ENCODE peak calls at places on chromosome 22, in four cellular contexts. S, P, N and L are unnamed samples.

GRCh38 chr22:29096736-29097669 is 24.2 kb downstream of the KREMEN1 start:
- DNase-seq in S (peak), P (no peak), N (no peak), L (no peak)

GRCh38 chr22:47355776-47356432 is 593.5 kb downstream of the TBC1D22A start:
- DNase-seq in S (no peak), P (peak), N (no peak), L (no peak)

GRCh38 chr22:50305658-50306566 is 1.5 kb downstream of the PLXNB2 start:
- DNase-seq in S (peak), P (peak), N (peak), L (peak)

GRCh38 chr22:46748948-46749681 is 11.1 kb upstream of the CERK start:
- DNase-seq in S (peak), P (no peak), N (no peak), L (no peak)

GRCh38 chr22:46090051-46090591 is 60.2 kb upstream of the PPARA start:
- DNase-seq in S (no peak), P (peak), N (no peak), L (no peak)

GRCh38 chr22:48718818-48719500 is 1108.7 kb downstream of the BRD1 start:
- DNase-seq in S (no peak), P (peak), N (no peak), L (no peak)

GRCh38 chr22:34306361-34306760 is 386.1 kb upstream of the LARGE1 start:
- DNase-seq in S (no peak), P (no peak), N (no peak), L (no peak)

GRCh38 chr22:49046546-49047305 is 780.9 kb downstream of the BRD1 start:
- DNase-seq in S (no peak), P (peak), N (no peak), L (no peak)

GRCh38 chr22:26172389-26172990 is 3.2 kb downstream of the SEZ6L start:
- DNase-seq in S (peak), P (peak), N (peak), L (no peak)

GRCh38 chr22:48478124-48478523 is 1349.5 kb downstream of the BRD1 start:
- DNase-seq in S (no peak), P (peak), N (no peak), L (no peak)

GRCh38 chr22:43826142-43827093 is 14.3 kb upstream of the EFCAB6 start:
- DNase-seq in S (peak), P (peak), N (peak), L (peak)

GRCh38 chr22:44091751-44092150 is 67.6 kb downstream of the PARVB start:
- DNase-seq in S (no peak), P (no peak), N (no peak), L (no peak)

GRCh38 chr22:42171946-42172345 is 41.3 kb upstream of the CYP2D6 start:
- DNase-seq in S (no peak), P (no peak), N (no peak), L (no peak)

GRCh38 chr22:46233231-46233630 is 16.9 kb downstream of the CDPF1 start:
- DNase-seq in S (peak), P (peak), N (no peak), L (no peak)

GRCh38 chr22:41799486-41800347 is 762 bp upstream of the CCDC134 start:
- DNase-seq in S (no peak), P (peak), N (no peak), L (no peak)

GRCh38 chr22:47570300-47570685 is 807.8 kb downstream of the TBC1D22A start:
- DNase-seq in S (no peak), P (no peak), N (no peak), L (no peak)

GRCh38 chr22:49024775-49025440 is 802.8 kb downstream of the BRD1 start:
- DNase-seq in S (no peak), P (peak), N (no peak), L (no peak)

GRCh38 chr22:26139320-26139719 is 29.9 kb upstream of the SEZ6L start:
- DNase-seq in S (no peak), P (peak), N (no peak), L (no peak)

GRCh38 chr22:44444341-44445306 is 53.4 kb downstream of the RTL6 start:
- DNase-seq in S (no peak), P (peak), N (no peak), L (no peak)

GRCh38 chr22:20172038-20172613 is 21.3 kb upstream of the CCDC188 start:
- DNase-seq in S (no peak), P (no peak), N (no peak), L (no peak)

GRCh38 chr22:20472629-20473442 is 22.8 kb downstream of the KLHL22 start:
- DNase-seq in S (no peak), P (peak), N (no peak), L (no peak)

GRCh38 chr22:46803031-46803880 is 40.8 kb downstream of the TBC1D22A start:
- DNase-seq in S (peak), P (peak), N (peak), L (no peak)

GRCh38 chr22:19843857-19844422 is 10.7 kb downstream of the GNB1L start:
- DNase-seq in S (no peak), P (no peak), N (no peak), L (no peak)

GRCh38 chr22:20531404-20532181 is 24.2 kb downstream of the MED15 start:
- DNase-seq in S (peak), P (no peak), N (peak), L (no peak)

GRCh38 chr22:45073064-45073463 is 63.3 kb upstream of the PHF21B start:
- DNase-seq in S (peak), P (no peak), N (no peak), L (no peak)

GRCh38 chr22:45880732-45881523 is 96.0 kb downstream of the WNT7B start:
- DNase-seq in S (no peak), P (peak), N (no peak), L (no peak)

GRCh38 chr22:32590556-32590955 is 115.9 kb downstream of the FBXO7 start:
- DNase-seq in S (peak), P (no peak), N (peak), L (peak)

GRCh38 chr22:50734986-50735738 is 2.8 kb upstream of the ACR start:
- DNase-seq in S (no peak), P (peak), N (no peak), L (no peak)

GRCh38 chr22:19429950-19430889 is 1.3 kb downstream of the HIRA start:
- DNase-seq in S (peak), P (no peak), N (no peak), L (no peak)

GRCh38 chr22:49090853-49091135 is 736.9 kb downstream of the BRD1 start:
- DNase-seq in S (no peak), P (peak), N (no peak), L (no peak)

GRCh38 chr22:44983878-44984482 is 25.8 kb downstream of the PHF21B start:
- DNase-seq in S (no peak), P (no peak), N (no peak), L (no peak)

GRCh38 chr22:44526431-44527115 is 28.5 kb upstream of the RTL6 start:
- DNase-seq in S (no peak), P (no peak), N (no peak), L (no peak)

GRCh38 chr22:29105468-29105867 is 32.6 kb downstream of the KREMEN1 start:
- DNase-seq in S (no peak), P (no peak), N (no peak), L (no peak)

GRCh38 chr22:39179401-39179827 is 26.9 kb upstream of the CBX7 start:
- DNase-seq in S (no peak), P (no peak), N (no peak), L (no peak)
- TF ChIP-seq CTCF in S (no peak), P (no peak), N (no peak), L (no peak)

GRCh38 chr22:22171357-22172218 is 73.0 kb upstream of the VPREB1 start:
- DNase-seq in S (peak), P (no peak), N (no peak), L (no peak)
- TF ChIP-seq CTCF in S (peak), P (no peak), N (peak), L (peak)

DNA sequence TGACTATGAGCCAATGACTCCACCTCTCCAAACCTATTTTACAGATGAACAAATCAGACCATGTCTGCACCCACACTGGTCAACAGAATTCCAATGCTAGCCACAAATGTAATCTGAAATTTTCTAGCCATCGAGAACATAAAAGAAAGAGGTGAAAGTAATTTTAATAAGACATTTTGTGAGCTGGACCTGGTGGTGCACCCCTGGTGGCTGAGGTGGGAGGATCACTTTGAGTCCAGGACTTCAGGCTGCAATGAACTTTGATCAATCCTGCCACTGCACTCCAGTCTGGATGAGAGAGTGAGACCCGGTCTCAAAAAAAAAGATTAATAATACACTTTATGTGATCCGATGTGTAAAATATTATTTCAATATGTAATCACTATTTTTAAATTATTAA is 9.4 kb upstream of the RNF185 start:
- DNase-seq in S (no peak), P (no peak), N (no peak), L (no peak)
- TF ChIP-seq CTCF in S (peak), P (no peak), N (peak), L (peak)

GRCh38 chr22:17269224-17269606 is 50.0 kb upstream of the ADA2 start:
- DNase-seq in S (no peak), P (no peak), N (no peak), L (no peak)

GRCh38 chr22:17269607-17270261 is 50.5 kb upstream of the ADA2 start:
- DNase-seq in S (no peak), P (no peak), N (no peak), L (no peak)

GRCh38 chr22:17268501-17269223 is 49.4 kb upstream of the ADA2 start:
- DNase-seq in S (no peak), P (no peak), N (no peak), L (no peak)

GRCh38 chr22:17272511-17272991 is 53.3 kb upstream of the ADA2 start:
- DNase-seq in S (no peak), P (no peak), N (no peak), L (no peak)

DNA sequence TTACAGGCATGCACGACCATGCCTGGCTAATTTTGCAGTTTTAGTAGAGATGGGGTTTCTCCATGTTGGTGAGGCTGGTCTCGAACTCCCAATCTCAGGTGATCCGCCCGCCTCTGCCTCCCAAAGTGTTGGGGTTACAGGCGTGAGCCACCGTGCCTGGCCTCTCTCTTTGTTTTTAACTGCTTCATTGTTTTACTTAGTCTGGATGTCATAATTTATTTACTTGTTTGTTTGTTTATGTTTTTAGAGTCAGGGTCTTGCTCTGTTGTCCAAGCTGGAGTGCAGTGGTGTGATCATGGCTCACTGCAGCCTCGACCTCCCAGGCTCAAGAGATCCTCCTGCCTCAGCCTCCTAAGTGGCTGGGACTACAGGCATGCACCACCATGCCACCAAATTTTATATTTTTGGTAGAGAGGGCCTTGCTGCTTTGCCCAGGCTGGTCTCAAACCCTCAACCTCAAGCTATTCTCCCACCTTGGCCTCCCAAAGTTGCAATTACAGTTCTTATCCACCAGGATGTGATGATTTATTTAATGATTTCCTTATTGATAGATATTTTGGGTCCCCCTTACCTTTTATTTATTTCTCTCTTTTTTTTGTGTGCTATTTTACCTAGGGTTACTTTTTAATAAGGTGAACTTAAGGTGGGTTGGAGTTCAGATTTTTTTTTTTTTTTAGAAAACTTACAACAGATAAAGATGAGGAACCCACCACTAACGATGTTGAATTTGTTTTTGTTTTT is 52.6 kb upstream of the ADA2 start:
- DNase-seq in S (no peak), P (no peak), N (no peak), L (no peak)
- TF ChIP-seq CTCF in S (no peak), P (no peak), N (no peak), L (no peak)

GRCh38 chr22:35838849-35839646 is 121.4 kb downstream of the APOL5 start:
- DNase-seq in S (peak), P (no peak), N (peak), L (peak)
- TF ChIP-seq CTCF in S (peak), P (no peak), N (peak), L (peak)

GRCh38 chr22:24706050-24706449 is 68.5 kb downstream of the PIWIL3 start:
- DNase-seq in S (no peak), P (no peak), N (no peak), L (no peak)
- TF ChIP-seq CTCF in S (no peak), P (no peak), N (no peak), L (no peak)

GRCh38 chr22:37173709-37174108 is 14.3 kb downstream of the C1QTNF6 start:
- DNase-seq in S (no peak), P (peak), N (no peak), L (no peak)
- TF ChIP-seq CTCF in S (no peak), P (no peak), N (no peak), L (no peak)